ENCODE peak calls at places on chromosomes 7 and 10, in four cellular contexts. K is H1, O is SK-N-SH, C is GM12878. Q is an unnamed sample.

GRCh38 chr7:108142180-108142579 is 12.0 kb upstream of the LAMB4 start:
- DNase-seq in O (no peak), K (no peak), C (no peak), Q (no peak)

GRCh38 chr10:71285180-71285545 is 33.9 kb upstream of the SLC29A3 start:
- DNase-seq in O (peak; percentile 85), K (peak; percentile 85), C (no peak), Q (peak; percentile 63)

GRCh38 chr7:107232568-107233090 is 63.8 kb downstream of the HBP1 start:
- DNase-seq in C (no peak), K (no peak), O (no peak), Q (no peak)

GRCh38 chr10:120841522-120842189 is 9.5 kb upstream of the WDR11 start:
- DNase-seq in C (no peak), K (no peak), O (no peak), Q (no peak)

GRCh38 chr10:97843296-97843671 is 6.4 kb upstream of the GOLGA7B start:
- DNase-seq in K (no peak), C (no peak), O (peak; percentile 63), Q (no peak)

GRCh38 chr7:106231856-106232490 is 52.8 kb downstream of the NAMPT start:
- DNase-seq in O (no peak), K (no peak), C (no peak), Q (no peak)

GRCh38 chr10:17001297-17001744 is 128.3 kb downstream of the CUBN start:
- DNase-seq in K (no peak), O (no peak), C (no peak), Q (no peak)

GRCh38 chr10:121084029-121084674 is 233.0 kb downstream of the WDR11 start:
- DNase-seq in O (peak; percentile 22), K (no peak), C (no peak), Q (no peak)

GRCh38 chr10:30645340-30645827 is 15.8 kb upstream of the LYZL2 start:
- DNase-seq in C (no peak), K (peak; percentile 49), O (peak; percentile 43), Q (peak; percentile 33)

GRCh38 chr10:95422196-95422595 is 131.4 kb upstream of the PDLIM1 start:
- DNase-seq in O (no peak), C (no peak), K (no peak), Q (no peak)

GRCh38 chr10:59819265-59819664 is 66.0 kb upstream of the MRLN start:
- DNase-seq in K (no peak), C (no peak), O (no peak), Q (no peak)

GRCh38 chr7:151518105-151518780 is 1.5 kb downstream of the RHEB start:
- DNase-seq in K (no peak), O (peak; percentile 50), C (no peak), Q (no peak)

GRCh38 chr7:149285581-149285975 is 23.6 kb downstream of the ZNF783 start:
- DNase-seq in C (no peak), K (no peak), O (peak; percentile 78), Q (no peak)

GRCh38 chr10:27685686-27686085 is 59.9 kb downstream of the MKX start:
- DNase-seq in O (no peak), K (no peak), C (no peak), Q (no peak)

GRCh38 chr10:71753091-71753959 is 20.0 kb downstream of the VSIR start:
- DNase-seq in K (no peak), O (no peak), C (no peak), Q (no peak)

GRCh38 chr10:86017841-86018734 is 348.5 kb downstream of the GRID1 start:
- DNase-seq in C (peak; percentile 45), K (no peak), O (no peak), Q (no peak)

GRCh38 chr10:17730667-17731066 is 21.3 kb upstream of the TMEM236 start:
- DNase-seq in K (no peak), O (no peak), C (no peak), Q (no peak)

GRCh38 chr7:117827861-117828260 is 45.4 kb downstream of the CTTNBP2 start:
- DNase-seq in O (no peak), K (no peak), C (no peak), Q (no peak)

GRCh38 chr10:116470768-116471415 is 43.2 kb downstream of the PNLIPRP3 start:
- DNase-seq in K (peak; percentile 62), O (peak; percentile 30), C (no peak), Q (peak; percentile 51)

GRCh38 chr7:25095516-25096345 is 29.3 kb downstream of the CYCS start:
- DNase-seq in C (no peak), O (no peak), K (no peak), Q (no peak)

GRCh38 chr10:110600487-110601101 is 33.1 kb downstream of the SMC3 start:
- DNase-seq in C (no peak), K (no peak), O (peak; percentile 49), Q (peak; percentile 66)

GRCh38 chr7:26193432-26194206 is 6.9 kb downstream of the HNRNPA2B1 start:
- DNase-seq in O (no peak), K (no peak), C (no peak), Q (no peak)

GRCh38 chr10:79322616-79323566 is 24.4 kb upstream of the PPIF start:
- DNase-seq in O (no peak), C (peak; percentile 46), K (no peak), Q (peak; percentile 59)

GRCh38 chr10:129725011-129725410 is 239.1 kb downstream of the EBF3 start:
- DNase-seq in C (no peak), O (no peak), K (no peak), Q (no peak)

GRCh38 chr7:42457663-42458062 is 220.7 kb upstream of the GLI3 start:
- DNase-seq in C (no peak), K (no peak), O (no peak), Q (no peak)

GRCh38 chr7:6423942-6424701 is 23.6 kb downstream of the DAGLB start:
- DNase-seq in C (no peak), O (peak; percentile 44), K (no peak), Q (peak; percentile 71)

GRCh38 chr7:137978464-137979237 is 23.2 kb downstream of the CREB3L2 start:
- DNase-seq in C (no peak), K (no peak), O (no peak), Q (no peak)

GRCh38 chr7:22176791-22177412 is 180.1 kb downstream of the RAPGEF5 start:
- DNase-seq in K (no peak), C (no peak), O (no peak), Q (no peak)

GRCh38 chr10:112988839-112989406 is 38.9 kb downstream of the TCF7L2 start:
- DNase-seq in C (no peak), O (no peak), K (no peak), Q (no peak)

GRCh38 chr7:116328161-116328560 is 117.8 kb downstream of the TES start:
- DNase-seq in C (no peak), K (no peak), O (no peak), Q (no peak)

DNA sequence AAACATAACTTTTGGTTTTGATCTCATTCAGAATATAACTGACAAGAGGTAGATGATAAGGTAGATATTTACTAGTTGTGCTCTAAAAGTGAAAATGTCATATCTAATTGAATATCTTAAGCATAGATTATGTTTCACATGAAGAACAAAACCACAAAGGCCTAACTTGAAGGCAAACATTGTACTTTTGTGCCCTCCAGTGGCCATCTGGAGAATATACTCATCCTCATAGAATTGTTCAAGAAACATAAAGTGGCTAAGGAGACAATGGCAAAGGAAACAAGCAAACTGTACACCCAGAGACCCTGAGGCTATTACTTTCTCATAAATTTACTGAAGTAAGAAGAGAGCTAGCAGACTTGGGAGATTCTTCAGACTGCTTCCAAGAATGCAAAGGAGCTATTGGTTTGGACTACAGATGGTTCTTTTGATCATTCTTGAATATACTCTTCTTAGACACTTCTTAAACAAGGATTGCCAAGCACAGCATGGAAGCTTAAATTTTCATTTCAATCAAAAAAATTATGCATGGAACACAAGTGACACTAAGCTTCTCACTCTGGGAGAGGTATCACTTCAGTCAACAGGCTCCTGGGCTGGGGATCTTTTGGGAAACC is 98.2 kb upstream of the DKK1 start:
- DNase-seq in C (peak; percentile 32), O (peak; percentile 32), K (no peak), Q (peak; percentile 32)
- TF ChIP-seq JUND in C (no peak), O (no peak), K (no peak), Q (no peak)

GRCh38 chr10:11179231-11180105 is 161.8 kb downstream of the CELF2 start:
- DNase-seq in K (no peak), C (no peak), O (no peak), Q (no peak)

GRCh38 chr10:11177926-11178453 is 160.3 kb downstream of the CELF2 start:
- DNase-seq in K (no peak), O (no peak), C (no peak), Q (no peak)

GRCh38 chr10:11181996-11182395 is 164.3 kb downstream of the CELF2 start:
- DNase-seq in C (no peak), K (no peak), O (no peak), Q (no peak)

GRCh38 chr10:11178606-11179221 is 161.0 kb downstream of the CELF2 start:
- DNase-seq in C (peak; percentile 98), K (no peak), O (peak; percentile 21), Q (no peak)

DNA sequence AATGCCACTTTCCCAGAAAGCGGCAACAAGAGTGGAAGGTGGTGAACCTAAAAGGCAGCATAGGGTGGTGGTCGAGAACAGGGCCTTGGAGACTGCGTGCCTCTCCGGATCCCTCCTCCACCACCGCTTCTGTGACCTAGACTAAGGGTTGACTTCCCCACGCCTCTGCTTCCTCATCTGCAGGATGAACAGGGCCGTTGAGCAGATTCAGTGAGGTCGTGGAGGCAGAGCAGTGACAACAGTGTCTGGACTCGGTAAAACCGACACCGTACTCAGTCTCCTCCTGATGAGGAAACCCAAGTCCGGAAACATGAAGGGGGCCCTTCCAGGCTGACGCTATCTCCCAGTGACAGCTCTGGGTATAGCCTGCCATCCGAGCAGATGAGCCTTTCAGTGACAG is 162.6 kb downstream of the CELF2 start:
- DNase-seq in C (no peak), K (no peak), O (no peak), Q (no peak)
- TF ChIP-seq JUND in C (no peak), K (no peak), O (no peak), Q (no peak)

DNA sequence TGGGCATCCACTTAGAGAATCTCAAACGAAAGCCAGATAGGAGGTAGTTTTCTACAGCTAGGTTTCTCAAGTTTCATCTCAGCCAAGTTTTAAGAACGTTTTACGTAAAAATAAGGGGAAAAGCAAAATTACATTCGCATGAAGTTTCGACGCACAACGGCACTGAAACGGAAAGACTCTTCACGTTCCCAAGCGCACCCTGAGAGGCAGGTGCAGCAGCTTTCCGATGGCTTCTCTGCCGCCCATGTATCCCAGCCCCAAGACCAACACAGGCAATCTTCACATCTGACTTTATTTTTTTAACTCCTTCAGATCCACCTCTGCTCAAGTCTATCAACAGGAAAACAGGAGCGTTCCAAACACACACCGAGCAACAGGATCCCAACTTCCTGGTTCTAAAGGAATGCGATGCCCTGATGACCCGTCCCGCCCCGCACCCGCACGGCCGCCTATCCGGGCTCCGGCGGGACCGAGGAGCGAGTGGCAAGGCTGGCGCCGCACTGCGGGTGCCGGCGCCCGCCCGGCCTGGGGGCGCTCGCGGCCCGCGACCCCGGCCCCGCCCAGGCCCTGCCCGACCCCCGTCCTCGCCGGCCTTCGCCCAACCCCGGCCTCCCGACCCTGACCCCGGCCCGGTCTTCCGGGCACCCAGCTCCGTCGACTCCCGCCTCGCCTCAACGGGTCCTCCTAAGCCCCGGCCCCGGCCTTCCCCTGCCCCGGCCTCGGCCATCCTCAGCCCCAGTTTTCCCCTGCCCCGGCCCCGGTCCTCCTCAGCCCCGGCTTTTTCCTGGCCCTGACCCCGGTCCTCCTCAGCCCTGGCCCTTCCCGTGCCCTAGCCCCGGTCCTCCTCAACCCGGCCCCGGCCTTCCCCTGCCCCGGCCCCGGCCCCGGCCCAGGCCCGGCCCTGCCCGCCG is 835 bp downstream of the LARP4B start:
- DNase-seq in C (no peak), O (peak; percentile 77), K (peak; percentile 65), Q (peak; percentile 74)
- TF ChIP-seq JUND in C (no peak), O (no peak), K (no peak), Q (no peak)

DNA sequence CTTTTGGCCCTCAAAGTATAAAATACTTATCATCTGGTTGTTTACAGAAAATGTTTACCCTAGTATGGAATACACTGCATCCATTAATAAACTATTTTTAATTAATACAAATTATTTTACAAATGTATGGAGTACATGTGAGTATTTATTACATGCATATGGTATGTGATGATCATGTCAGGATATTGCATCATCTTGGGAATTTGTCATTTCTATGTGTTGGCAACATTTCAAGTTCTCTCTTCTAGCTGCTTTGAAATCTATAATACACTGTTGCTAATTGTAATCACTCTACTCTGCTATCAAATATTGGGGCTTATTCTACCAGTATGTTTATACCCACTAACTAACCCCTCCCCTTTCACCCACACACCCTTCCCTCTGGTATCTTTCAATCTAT is 103.9 kb upstream of the THSD7A start:
- DNase-seq in K (no peak), C (no peak), O (no peak), Q (no peak)
- TF ChIP-seq JUND in K (no peak), C (no peak), O (no peak), Q (no peak)